ENCODE peak calls at places on chromosomes 2 and 18, in four cellular contexts. L is SJSA1, Q is HTR-8/SVneo, U is NCI-H1105. B is an unnamed sample.

GRCh38 chr2:124534015-124534414 is 508.9 kb downstream of the CNTNAP5 start:
- DNase-seq in U (no peak), L (no peak), Q (no peak), B (no peak)

GRCh38 chr18:24683965-24684364 is 223.5 kb downstream of the HRH4 start:
- DNase-seq in Q (no peak), L (no peak), U (no peak), B (no peak)

GRCh38 chr2:148814853-148815419 is 60.1 kb upstream of the KIF5C start:
- DNase-seq in U (no peak), Q (no peak), L (peak), B (no peak)

GRCh38 chr2:190069936-190070696 is 7.6 kb upstream of the MSTN start:
- DNase-seq in Q (peak), L (peak), U (peak), B (peak)

GRCh38 chr2:54675738-54676137 is 47.7 kb upstream of the EML6 start:
- DNase-seq in U (no peak), L (no peak), Q (no peak), B (peak)

GRCh38 chr2:25981596-25982272 is 563 bp downstream of the KIF3C start:
- DNase-seq in U (peak), L (no peak), Q (no peak), B (peak)

GRCh38 chr2:226798422-226799210 is 1.0 kb downstream of the IRS1 start:
- DNase-seq in Q (no peak), L (peak), U (peak), B (no peak)

GRCh38 chr18:36066001-36066400 is 1.4 kb downstream of the RPRD1A start:
- DNase-seq in U (no peak), L (no peak), Q (no peak), B (peak)

GRCh38 chr2:25333981-25334380 is 7.7 kb downstream of the DNMT3A start:
- DNase-seq in Q (no peak), L (no peak), U (no peak), B (no peak)

GRCh38 chr18:70228546-70228945 is 23.1 kb upstream of the RTTN start:
- DNase-seq in Q (no peak), L (no peak), U (no peak), B (no peak)

GRCh38 chr2:164474873-164475272 is 146.4 kb downstream of the GRB14 start:
- DNase-seq in L (no peak), U (no peak), Q (no peak), B (no peak)

GRCh38 chr2:216833076-216833475 is 26.8 kb downstream of the TNP1 start:
- DNase-seq in L (no peak), U (no peak), Q (no peak), B (no peak)

B was measured in lung microvascular endothelial cell.